ENCODE peak calls at places on chromosome 22, in four cellular contexts. E is CD4-positive, alpha-beta T cell; A is mammary epithelial cell; T is HFFc6. N is an unnamed sample.

GRCh38 chr22:38317995-38318715 is 922 bp upstream of the CSNK1E start:
- DNase-seq in E (no peak), A (peak; percentile 98), T (peak; percentile 97), N (peak; percentile 53)

GRCh38 chr22:50221410-50222300 is 20.8 kb downstream of the SELENOO start:
- DNase-seq in A (no peak), E (no peak), T (no peak), N (no peak)

GRCh38 chr22:37258005-37258790 is 14.1 kb upstream of the RAC2 start:
- DNase-seq in E (no peak), T (no peak), A (no peak), N (no peak)

GRCh38 chr22:44076825-44077224 is 52.7 kb downstream of the PARVB start:
- DNase-seq in A (no peak), T (no peak), E (no peak), N (no peak)

GRCh38 chr22:39457047-39457545 is 284 bp downstream of the MGAT3 start:
- DNase-seq in E (no peak), T (no peak), A (no peak), N (no peak)

GRCh38 chr22:38504731-38505594 is 1.1 kb downstream of the DDX17 start:
- DNase-seq in T (no peak), A (peak; percentile 54), E (peak; percentile 20), N (no peak)

GRCh38 chr22:40635940-40636379 is 559 bp downstream of the MRTFA start:
- DNase-seq in E (no peak), A (no peak), T (no peak), N (no peak)

GRCh38 chr22:28855355-28856094 is 27.8 kb upstream of the ZNRF3 start:
- DNase-seq in T (peak; percentile 46), E (peak; percentile 29), A (peak; percentile 50), N (no peak)

GRCh38 chr22:21764038-21764804 is 28.6 kb upstream of the YPEL1 start:
- DNase-seq in E (no peak), A (no peak), T (no peak), N (no peak)

GRCh38 chr22:37304595-37305343 is 22.5 kb downstream of the CYTH4 start:
- DNase-seq in A (peak; percentile 46), E (no peak), T (peak; percentile 37), N (no peak)

GRCh38 chr22:38802671-38803121 is 8.8 kb upstream of the DNAL4 start:
- DNase-seq in E (no peak), A (peak; percentile 97), T (peak; percentile 98), N (no peak)

GRCh38 chr22:18058770-18059169 is 19.0 kb upstream of the PEX26 start:
- DNase-seq in A (no peak), T (no peak), E (no peak), N (no peak)

GRCh38 chr22:50506611-50507420 is 686 bp downstream of the LMF2 start:
- DNase-seq in E (no peak), A (peak; percentile 27), T (no peak), N (no peak)

GRCh38 chr22:41240377-41241132 is at the start of gene CHADL:
- DNase-seq in A (no peak), E (no peak), T (no peak), N (no peak)

GRCh38 chr22:40637181-40638150 is 947 bp upstream of the MRTFA start:
- DNase-seq in E (peak; percentile 32), T (peak; percentile 18), A (no peak), N (peak; percentile 53)

GRCh38 chr22:37355174-37355573 is 72.1 kb downstream of the ELFN2 start:
- DNase-seq in E (no peak), T (no peak), A (no peak), N (no peak)

GRCh38 chr22:46661221-46661851 is 41.1 kb downstream of the GRAMD4 start:
- DNase-seq in E (peak; percentile 42), A (peak; percentile 89), T (no peak), N (no peak)

GRCh38 chr22:18000441-18001039 is 23.8 kb downstream of the MICAL3 start:
- DNase-seq in T (no peak), A (peak; percentile 53), E (no peak), N (no peak)

GRCh38 chr22:27752771-27753170 is 48.8 kb downstream of the MN1 start:
- DNase-seq in E (no peak), A (peak; percentile 93), T (peak; percentile 9), N (no peak)

GRCh38 chr22:24146190-24146616 is 35.1 kb upstream of the SUSD2 start:
- DNase-seq in T (peak; percentile 56), E (no peak), A (no peak), N (no peak)
- TF ChIP-seq CTCF in T (no peak), E (no peak), A (no peak), N (no peak)

DNA sequence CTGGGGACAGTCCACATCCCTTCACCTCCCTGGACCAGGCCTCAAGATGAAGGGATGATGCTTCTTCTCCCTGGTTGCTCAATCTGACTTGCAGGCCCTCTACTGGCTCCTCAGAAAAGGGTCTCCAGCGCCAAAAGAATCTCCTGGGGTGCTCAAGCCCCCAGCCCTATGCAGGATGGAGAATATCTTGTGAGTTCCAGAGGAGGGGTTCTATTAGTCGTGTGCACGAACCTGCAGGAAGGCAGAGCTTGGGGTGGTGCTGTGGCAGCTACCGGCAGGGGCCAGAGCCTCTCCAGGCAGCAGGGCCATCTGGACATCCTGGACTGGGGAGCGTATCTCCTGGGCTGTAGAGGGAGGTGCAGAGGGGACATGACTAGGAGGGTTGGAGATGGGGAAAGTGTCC is 1339.5 kb downstream of the BRD1 start:
- DNase-seq in T (no peak), E (no peak), A (no peak), N (no peak)
- TF ChIP-seq CTCF in T (no peak), E (no peak), A (no peak), N (no peak)

GRCh38 chr22:42397332-42398246 is 34.6 kb downstream of the NFAM1 start:
- DNase-seq in E (no peak), A (no peak), T (no peak), N (no peak)

GRCh38 chr22:42401562-42402334 is 30.5 kb downstream of the NFAM1 start:
- DNase-seq in T (no peak), E (no peak), A (peak; percentile 19), N (no peak)

GRCh38 chr22:42400811-42401547 is 31.2 kb downstream of the NFAM1 start:
- DNase-seq in E (no peak), A (no peak), T (no peak), N (no peak)

GRCh38 chr22:42396621-42397331 is 35.4 kb downstream of the NFAM1 start:
- DNase-seq in E (no peak), T (no peak), A (peak; percentile 19), N (no peak)

GRCh38 chr22:42399315-42400271 is 32.6 kb downstream of the NFAM1 start:
- DNase-seq in T (no peak), A (no peak), E (no peak), N (no peak)
- TF ChIP-seq CTCF in T (no peak), A (no peak), E (no peak), N (no peak)

GRCh38 chr22:24445481-24446290 is 18.3 kb downstream of the ADORA2A start:
- DNase-seq in E (no peak), A (no peak), T (no peak), N (no peak)

GRCh38 chr22:24446291-24446611 is 18.9 kb downstream of the ADORA2A start:
- DNase-seq in A (no peak), E (no peak), T (no peak), N (no peak)

GRCh38 chr22:24444251-24444650 is 16.9 kb downstream of the ADORA2A start:
- DNase-seq in A (no peak), T (no peak), E (no peak), N (no peak)

GRCh38 chr22:24443668-24444067 is 16.3 kb downstream of the ADORA2A start:
- DNase-seq in A (no peak), E (no peak), T (no peak), N (no peak)

DNA sequence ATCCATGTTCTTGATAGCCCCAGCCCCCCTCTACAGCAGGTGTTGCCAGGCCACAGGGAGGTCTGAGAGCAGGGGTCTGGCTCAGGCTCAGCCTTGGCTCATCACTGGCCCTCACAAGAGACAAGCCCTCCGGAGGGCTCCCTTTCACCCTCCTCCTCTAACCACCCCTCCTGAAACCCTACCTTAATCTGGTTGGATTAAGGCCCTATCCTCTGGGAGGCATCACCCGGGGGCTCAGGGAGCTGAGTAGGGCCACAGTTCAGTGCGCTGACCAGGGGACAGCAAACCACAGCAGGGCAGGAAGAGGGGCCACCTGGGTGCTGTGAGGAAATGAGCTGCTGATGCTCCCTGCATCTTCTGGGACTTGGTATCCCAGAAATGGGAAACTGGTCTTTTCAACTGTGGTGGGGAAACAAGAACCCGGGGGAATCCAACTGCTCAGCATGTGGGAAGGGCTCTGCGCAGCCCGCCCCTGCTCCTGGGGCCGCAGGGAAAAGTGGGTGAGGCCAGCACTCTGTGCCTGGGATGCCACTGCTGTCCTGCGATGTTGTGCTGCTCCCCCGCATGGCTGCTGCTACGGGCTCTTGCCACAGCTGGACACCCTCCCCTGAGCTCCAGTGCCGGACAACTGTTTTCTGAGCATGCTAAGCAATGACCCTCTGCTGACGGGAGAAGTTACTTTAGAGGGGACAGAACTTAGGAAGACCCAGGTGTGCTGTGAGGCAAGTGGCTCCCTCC is 17.5 kb downstream of the ADORA2A start:
- DNase-seq in E (no peak), A (no peak), T (no peak), N (no peak)
- TF ChIP-seq CTCF in E (no peak), A (no peak), T (no peak), N (no peak)

GRCh38 chr22:34281738-34282137 is 361.5 kb upstream of the LARGE1 start:
- DNase-seq in A (no peak), E (no peak), T (no peak), N (no peak)
- TF ChIP-seq CTCF in A (no peak), E (no peak), T (no peak), N (no peak)

GRCh38 chr22:25420925-25421904 is 143.3 kb upstream of the GRK3 start:
- DNase-seq in T (no peak), A (no peak), E (no peak), N (no peak)
- TF ChIP-seq CTCF in T (no peak), A (no peak), E (no peak), N (no peak)

GRCh38 chr22:20116951-20117645 is at the start of gene TRMT2A:
- DNase-seq in T (peak; percentile 97), A (peak; percentile 98), E (peak; percentile 91), N (peak; percentile 96)
- TF ChIP-seq CTCF in T (no peak), A (peak; percentile 31), E (no peak), N (no peak)